ENCODE peak calls at places on chromosomes 11 and 22, in nine cellular contexts. One of them, this sample, is unnamed. For H3K27me3 and H3K36me3, the result is how much of the 10 kb centered on the place peaks cover.

GRCh38 chr22:38413085-38414008 is 41.7 kb downstream of the KCNJ4 start:
- DNase-seq in body of pancreas: peak
- DNase-seq in tibial artery: peak
- DNase-seq in endodermal cell: peak
- DNase-seq in mesenchymal stem cell: no peak
- DNase-seq in Caco-2: peak
- DNase-seq in neuronal stem cell: no peak
- DNase-seq in CD4-positive, CD25-positive, alpha-beta regulatory T cell: no peak
- DNase-seq in gastrocnemius medialis: no peak
- DNase-seq in this sample: no peak

GRCh38 chr22:27480487-27480886 is 321.1 kb downstream of the MN1 start:
- DNase-seq in gastrocnemius medialis: no peak
- DNase-seq in Caco-2: peak
- DNase-seq in CD4-positive, CD25-positive, alpha-beta regulatory T cell: no peak
- DNase-seq in endodermal cell: no peak
- DNase-seq in neuronal stem cell: peak
- DNase-seq in body of pancreas: no peak
- DNase-seq in mesenchymal stem cell: no peak
- DNase-seq in tibial artery: no peak
- DNase-seq in this sample: no peak

GRCh38 chr11:106691807-106692365 is 326.4 kb downstream of the GUCY1A2 start:
- DNase-seq in body of pancreas: no peak
- DNase-seq in endodermal cell: no peak
- DNase-seq in gastrocnemius medialis: no peak
- DNase-seq in mesenchymal stem cell: peak
- DNase-seq in Caco-2: no peak
- DNase-seq in neuronal stem cell: no peak
- DNase-seq in tibial artery: no peak
- DNase-seq in CD4-positive, CD25-positive, alpha-beta regulatory T cell: no peak
- DNase-seq in this sample: peak

GRCh38 chr22:30000566-30000965 is 79.7 kb upstream of the HORMAD2 start:
- DNase-seq in body of pancreas: no peak
- DNase-seq in Caco-2: no peak
- DNase-seq in neuronal stem cell: no peak
- DNase-seq in CD4-positive, CD25-positive, alpha-beta regulatory T cell: no peak
- DNase-seq in endodermal cell: no peak
- DNase-seq in mesenchymal stem cell: peak
- DNase-seq in gastrocnemius medialis: no peak
- DNase-seq in tibial artery: no peak
- DNase-seq in this sample: peak

GRCh38 chr11:34266090-34266912 is 91.5 kb downstream of the ABTB2 start:
- DNase-seq in endodermal cell: no peak
- DNase-seq in body of pancreas: no peak
- DNase-seq in Caco-2: no peak
- DNase-seq in neuronal stem cell: no peak
- DNase-seq in mesenchymal stem cell: peak
- DNase-seq in CD4-positive, CD25-positive, alpha-beta regulatory T cell: no peak
- DNase-seq in tibial artery: peak
- DNase-seq in gastrocnemius medialis: no peak
- DNase-seq in this sample: no peak

GRCh38 chr11:4569075-4569474 is 12.5 kb upstream of the OR52I2 start:
- DNase-seq in gastrocnemius medialis: no peak
- DNase-seq in tibial artery: no peak
- DNase-seq in mesenchymal stem cell: no peak
- DNase-seq in endodermal cell: no peak
- DNase-seq in body of pancreas: no peak
- DNase-seq in CD4-positive, CD25-positive, alpha-beta regulatory T cell: no peak
- DNase-seq in neuronal stem cell: no peak
- DNase-seq in Caco-2: no peak
- DNase-seq in this sample: no peak

GRCh38 chr11:75547617-75548054 is 14.4 kb upstream of the SERPINH1 start:
- DNase-seq in neuronal stem cell: peak
- DNase-seq in CD4-positive, CD25-positive, alpha-beta regulatory T cell: no peak
- DNase-seq in body of pancreas: peak
- DNase-seq in endodermal cell: peak
- DNase-seq in Caco-2: peak
- DNase-seq in gastrocnemius medialis: peak
- DNase-seq in tibial artery: peak
- DNase-seq in mesenchymal stem cell: peak
- DNase-seq in this sample: peak

GRCh38 chr22:50121202-50121740 is 31.5 kb downstream of the MOV10L1 start:
- DNase-seq in neuronal stem cell: no peak
- DNase-seq in tibial artery: no peak
- DNase-seq in Caco-2: no peak
- DNase-seq in mesenchymal stem cell: no peak
- DNase-seq in gastrocnemius medialis: no peak
- DNase-seq in body of pancreas: no peak
- DNase-seq in CD4-positive, CD25-positive, alpha-beta regulatory T cell: no peak
- DNase-seq in endodermal cell: no peak
- DNase-seq in this sample: no peak

GRCh38 chr11:96393753-96394348 is 4.0 kb downstream of the JRKL start:
- DNase-seq in tibial artery: no peak
- DNase-seq in mesenchymal stem cell: peak
- DNase-seq in gastrocnemius medialis: no peak
- DNase-seq in endodermal cell: no peak
- DNase-seq in Caco-2: no peak
- DNase-seq in neuronal stem cell: no peak
- DNase-seq in CD4-positive, CD25-positive, alpha-beta regulatory T cell: peak
- DNase-seq in body of pancreas: no peak
- DNase-seq in this sample: peak

GRCh38 chr11:27438595-27438981 is 34.0 kb downstream of the LGR4 start:
- DNase-seq in endodermal cell: no peak
- DNase-seq in gastrocnemius medialis: no peak
- DNase-seq in mesenchymal stem cell: no peak
- DNase-seq in CD4-positive, CD25-positive, alpha-beta regulatory T cell: no peak
- DNase-seq in neuronal stem cell: no peak
- DNase-seq in body of pancreas: no peak
- DNase-seq in Caco-2: no peak
- DNase-seq in tibial artery: no peak
- DNase-seq in this sample: no peak

GRCh38 chr22:17699696-17700330 is 61.3 kb downstream of the BCL2L13 start:
- DNase-seq in CD4-positive, CD25-positive, alpha-beta regulatory T cell: no peak
- DNase-seq in endodermal cell: no peak
- DNase-seq in body of pancreas: no peak
- DNase-seq in gastrocnemius medialis: no peak
- DNase-seq in tibial artery: no peak
- DNase-seq in Caco-2: no peak
- DNase-seq in neuronal stem cell: no peak
- DNase-seq in mesenchymal stem cell: no peak
- DNase-seq in this sample: no peak

GRCh38 chr11:18016789-18017188 is 3.9 kb upstream of the SERGEF start:
- DNase-seq in mesenchymal stem cell: no peak
- DNase-seq in tibial artery: no peak
- DNase-seq in Caco-2: no peak
- DNase-seq in body of pancreas: no peak
- DNase-seq in endodermal cell: no peak
- DNase-seq in CD4-positive, CD25-positive, alpha-beta regulatory T cell: no peak
- DNase-seq in neuronal stem cell: no peak
- DNase-seq in gastrocnemius medialis: no peak
- DNase-seq in this sample: no peak

GRCh38 chr11:11391796-11392195 is 38.7 kb upstream of the CSNK2A3 start:
- DNase-seq in endodermal cell: no peak
- DNase-seq in mesenchymal stem cell: peak
- DNase-seq in Caco-2: no peak
- DNase-seq in body of pancreas: no peak
- DNase-seq in neuronal stem cell: no peak
- DNase-seq in CD4-positive, CD25-positive, alpha-beta regulatory T cell: no peak
- DNase-seq in gastrocnemius medialis: no peak
- DNase-seq in tibial artery: no peak
- DNase-seq in this sample: peak

GRCh38 chr22:49671331-49672012 is 156.2 kb downstream of the BRD1 start:
- DNase-seq in gastrocnemius medialis: no peak
- DNase-seq in CD4-positive, CD25-positive, alpha-beta regulatory T cell: no peak
- DNase-seq in neuronal stem cell: no peak
- DNase-seq in Caco-2: no peak
- DNase-seq in tibial artery: peak
- DNase-seq in body of pancreas: peak
- DNase-seq in endodermal cell: peak
- DNase-seq in mesenchymal stem cell: no peak
- DNase-seq in this sample: no peak

GRCh38 chr11:15705886-15706285 is 591.2 kb downstream of the INSC start:
- DNase-seq in mesenchymal stem cell: peak
- DNase-seq in CD4-positive, CD25-positive, alpha-beta regulatory T cell: no peak
- DNase-seq in endodermal cell: no peak
- DNase-seq in tibial artery: no peak
- DNase-seq in Caco-2: no peak
- DNase-seq in body of pancreas: no peak
- DNase-seq in gastrocnemius medialis: no peak
- DNase-seq in neuronal stem cell: no peak
- DNase-seq in this sample: no peak

GRCh38 chr22:43150731-43151206 is 590 bp upstream of the TSPO start:
- DNase-seq in gastrocnemius medialis: no peak
- DNase-seq in endodermal cell: no peak
- DNase-seq in mesenchymal stem cell: no peak
- DNase-seq in neuronal stem cell: no peak
- DNase-seq in CD4-positive, CD25-positive, alpha-beta regulatory T cell: no peak
- DNase-seq in Caco-2: no peak
- DNase-seq in body of pancreas: no peak
- DNase-seq in tibial artery: no peak
- DNase-seq in this sample: no peak

GRCh38 chr22:29695129-29695926 is 24.5 kb upstream of the CABP7 start:
- DNase-seq in CD4-positive, CD25-positive, alpha-beta regulatory T cell: no peak
- DNase-seq in body of pancreas: no peak
- DNase-seq in tibial artery: no peak
- DNase-seq in neuronal stem cell: no peak
- DNase-seq in endodermal cell: no peak
- DNase-seq in gastrocnemius medialis: peak
- DNase-seq in mesenchymal stem cell: no peak
- DNase-seq in Caco-2: no peak
- DNase-seq in this sample: no peak

GRCh38 chr11:94525933-94526332 is 13.7 kb downstream of the C11orf97 start:
- DNase-seq in body of pancreas: peak
- DNase-seq in endodermal cell: no peak
- DNase-seq in Caco-2: no peak
- DNase-seq in CD4-positive, CD25-positive, alpha-beta regulatory T cell: no peak
- DNase-seq in mesenchymal stem cell: no peak
- DNase-seq in tibial artery: no peak
- DNase-seq in neuronal stem cell: peak
- DNase-seq in gastrocnemius medialis: peak
- DNase-seq in this sample: peak

GRCh38 chr11:1228921-1229451 is 6.1 kb downstream of the MUC5B start:
- DNase-seq in body of pancreas: no peak
- DNase-seq in mesenchymal stem cell: no peak
- DNase-seq in tibial artery: peak
- DNase-seq in endodermal cell: peak
- DNase-seq in Caco-2: peak
- DNase-seq in gastrocnemius medialis: no peak
- DNase-seq in neuronal stem cell: no peak
- DNase-seq in CD4-positive, CD25-positive, alpha-beta regulatory T cell: no peak
- DNase-seq in this sample: no peak
- H3K27me3 ChIP-seq in body of pancreas: under half
- H3K27me3 ChIP-seq in mesenchymal stem cell: under half
- H3K27me3 ChIP-seq in tibial artery: under half
- H3K27me3 ChIP-seq in endodermal cell: under half
- H3K27me3 ChIP-seq in Caco-2: under half
- H3K27me3 ChIP-seq in gastrocnemius medialis: under half
- H3K27me3 ChIP-seq in neuronal stem cell: under half
- H3K27me3 ChIP-seq in CD4-positive, CD25-positive, alpha-beta regulatory T cell: under half
- H3K27me3 ChIP-seq in this sample: under half

DNA sequence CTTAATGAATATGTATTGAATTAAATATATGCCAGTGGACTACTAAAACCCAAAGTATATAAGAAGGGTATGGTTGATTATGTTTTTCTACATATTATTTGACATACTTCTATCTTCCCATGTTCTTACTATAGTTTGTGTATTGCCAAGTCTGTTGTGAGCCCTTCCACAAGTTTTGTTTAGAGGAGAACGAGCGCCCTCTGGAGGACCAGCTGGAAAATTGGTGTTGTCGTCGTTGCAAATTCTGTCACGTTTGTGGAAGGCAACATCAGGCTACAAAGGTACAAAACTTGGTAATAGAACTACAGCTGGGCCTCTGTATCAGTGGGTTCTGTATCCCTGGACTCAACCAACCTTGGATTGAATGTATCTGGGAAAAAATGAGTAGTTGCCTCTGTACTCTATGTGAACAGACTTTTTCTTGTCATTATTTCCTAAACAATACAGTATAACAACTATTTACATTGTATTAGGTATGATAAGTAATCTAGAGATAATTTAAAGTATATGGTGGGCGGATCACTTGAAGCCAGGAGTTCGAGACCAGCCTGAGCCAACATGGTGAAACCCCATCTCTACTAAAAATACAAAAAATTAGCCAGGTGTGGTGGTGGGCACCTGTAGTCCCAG is 38.7 kb upstream of the TTC36 start:
- DNase-seq in CD4-positive, CD25-positive, alpha-beta regulatory T cell: peak
- DNase-seq in Caco-2: peak
- DNase-seq in endodermal cell: peak
- DNase-seq in mesenchymal stem cell: peak
- DNase-seq in neuronal stem cell: peak
- DNase-seq in body of pancreas: peak
- DNase-seq in tibial artery: peak
- DNase-seq in gastrocnemius medialis: peak
- DNase-seq in this sample: peak
- H3K36me3 ChIP-seq in CD4-positive, CD25-positive, alpha-beta regulatory T cell: half or more
- H3K36me3 ChIP-seq in Caco-2: under half
- H3K36me3 ChIP-seq in endodermal cell: half or more
- H3K36me3 ChIP-seq in mesenchymal stem cell: under half
- H3K36me3 ChIP-seq in neuronal stem cell: under half
- H3K36me3 ChIP-seq in body of pancreas: under half
- H3K36me3 ChIP-seq in tibial artery: half or more
- H3K36me3 ChIP-seq in gastrocnemius medialis: under half
- H3K36me3 ChIP-seq in this sample: under half

DNA sequence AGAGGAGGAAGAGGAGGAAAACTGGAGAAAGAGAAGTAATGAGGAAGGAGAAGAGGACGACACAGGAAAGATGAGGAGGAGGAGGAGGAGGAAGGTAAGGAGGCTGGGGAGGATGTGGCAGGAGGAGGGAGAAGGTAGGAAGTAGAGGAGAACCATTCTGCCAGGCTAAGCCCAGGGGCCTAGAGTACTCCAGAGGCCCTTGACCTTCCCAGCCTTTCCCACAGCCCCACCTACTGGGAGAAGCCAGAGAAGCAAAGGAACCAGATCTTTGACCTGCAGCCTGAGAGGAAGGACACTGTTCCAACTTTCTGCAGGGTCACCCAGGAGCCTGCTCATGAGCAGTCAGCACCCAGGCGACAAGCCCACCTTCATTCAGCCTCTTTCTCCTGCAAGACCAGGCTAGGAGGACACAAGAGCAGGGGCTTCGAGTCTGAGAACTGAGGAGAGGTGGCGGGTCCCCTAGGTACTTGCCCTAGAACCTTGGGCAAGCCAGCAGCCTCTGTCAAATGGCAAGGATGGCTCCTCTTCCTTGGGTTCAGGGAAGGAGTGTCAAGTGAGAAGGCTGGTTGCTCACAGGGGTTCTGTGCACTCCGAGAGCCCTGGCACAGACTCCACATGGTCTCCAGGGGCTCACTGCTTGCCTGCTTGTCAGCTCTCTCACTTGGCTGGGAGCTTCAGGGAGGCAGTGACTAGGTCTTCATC is 27.9 kb upstream of the OAF start:
- DNase-seq in CD4-positive, CD25-positive, alpha-beta regulatory T cell: no peak
- DNase-seq in tibial artery: peak
- DNase-seq in mesenchymal stem cell: no peak
- DNase-seq in neuronal stem cell: no peak
- DNase-seq in endodermal cell: peak
- DNase-seq in Caco-2: peak
- DNase-seq in body of pancreas: peak
- DNase-seq in gastrocnemius medialis: no peak
- DNase-seq in this sample: peak
- H3K27me3 ChIP-seq in CD4-positive, CD25-positive, alpha-beta regulatory T cell: under half
- H3K27me3 ChIP-seq in tibial artery: under half
- H3K27me3 ChIP-seq in mesenchymal stem cell: under half
- H3K27me3 ChIP-seq in neuronal stem cell: under half
- H3K27me3 ChIP-seq in endodermal cell: under half
- H3K27me3 ChIP-seq in Caco-2: under half
- H3K27me3 ChIP-seq in body of pancreas: under half
- H3K27me3 ChIP-seq in gastrocnemius medialis: under half
- H3K27me3 ChIP-seq in this sample: under half

GRCh38 chr22:23281053-23281405 is 100.7 kb downstream of the BCR start:
- DNase-seq in neuronal stem cell: no peak
- DNase-seq in mesenchymal stem cell: no peak
- DNase-seq in CD4-positive, CD25-positive, alpha-beta regulatory T cell: no peak
- DNase-seq in tibial artery: no peak
- DNase-seq in Caco-2: no peak
- DNase-seq in gastrocnemius medialis: no peak
- DNase-seq in endodermal cell: no peak
- DNase-seq in body of pancreas: no peak
- DNase-seq in this sample: no peak
- H3K36me3 ChIP-seq in neuronal stem cell: under half
- H3K36me3 ChIP-seq in mesenchymal stem cell: half or more
- H3K36me3 ChIP-seq in CD4-positive, CD25-positive, alpha-beta regulatory T cell: under half
- H3K36me3 ChIP-seq in tibial artery: half or more
- H3K36me3 ChIP-seq in Caco-2: under half
- H3K36me3 ChIP-seq in gastrocnemius medialis: under half
- H3K36me3 ChIP-seq in endodermal cell: half or more
- H3K36me3 ChIP-seq in body of pancreas: under half
- H3K36me3 ChIP-seq in this sample: under half